ENCODE peak calls at places on chromosomes 1 and 21, in five cellular contexts. One of them, this sample, is unnamed.

GRCh38 chr1:234962340-234962989 is 166.2 kb downstream of the TOMM20 start:
- DNase-seq in AG04450: peak
- DNase-seq in NCI-H1092 treated with DMSO at 0.1 percent for 48 hours: peak
- DNase-seq in SJSA1: peak
- DNase-seq in mesendoderm: no peak
- DNase-seq in this sample: no peak

GRCh38 chr1:103788377-103788776 is 38.7 kb downstream of the AMY1C start:
- DNase-seq in AG04450: no peak
- DNase-seq in NCI-H1092 treated with DMSO at 0.1 percent for 48 hours: peak
- DNase-seq in SJSA1: no peak
- DNase-seq in mesendoderm: peak
- DNase-seq in this sample: peak

GRCh38 chr1:80244366-80244765 is 1237.8 kb upstream of the ADGRL4 start:
- DNase-seq in AG04450: no peak
- DNase-seq in NCI-H1092 treated with DMSO at 0.1 percent for 48 hours: no peak
- DNase-seq in SJSA1: no peak
- DNase-seq in mesendoderm: no peak
- DNase-seq in this sample: no peak

GRCh38 chr1:204177133-204177532 is 11.0 kb upstream of the REN start:
- DNase-seq in AG04450: no peak
- DNase-seq in NCI-H1092 treated with DMSO at 0.1 percent for 48 hours: no peak
- DNase-seq in SJSA1: no peak
- DNase-seq in mesendoderm: no peak
- DNase-seq in this sample: no peak

GRCh38 chr1:38344705-38345104 is 298.1 kb upstream of the POU3F1 start:
- DNase-seq in AG04450: no peak
- DNase-seq in NCI-H1092 treated with DMSO at 0.1 percent for 48 hours: no peak
- DNase-seq in SJSA1: no peak
- DNase-seq in mesendoderm: peak
- DNase-seq in this sample: no peak

GRCh38 chr21:29248124-29248523 is 50.6 kb upstream of the BACH1 start:
- DNase-seq in AG04450: no peak
- DNase-seq in NCI-H1092 treated with DMSO at 0.1 percent for 48 hours: no peak
- DNase-seq in SJSA1: no peak
- DNase-seq in mesendoderm: no peak
- DNase-seq in this sample: no peak

GRCh38 chr21:27423073-27423472 is 456.2 kb upstream of the ADAMTS5 start:
- DNase-seq in AG04450: peak
- DNase-seq in NCI-H1092 treated with DMSO at 0.1 percent for 48 hours: no peak
- DNase-seq in SJSA1: peak
- DNase-seq in mesendoderm: peak
- DNase-seq in this sample: no peak

GRCh38 chr1:51328279-51328678 is 2.1 kb downstream of the TTC39A start:
- DNase-seq in AG04450: peak
- DNase-seq in NCI-H1092 treated with DMSO at 0.1 percent for 48 hours: no peak
- DNase-seq in SJSA1: no peak
- DNase-seq in mesendoderm: no peak
- DNase-seq in this sample: no peak

GRCh38 chr1:147641695-147642592 is 28.4 kb downstream of the ACP6 start:
- DNase-seq in AG04450: no peak
- DNase-seq in NCI-H1092 treated with DMSO at 0.1 percent for 48 hours: peak
- DNase-seq in SJSA1: peak
- DNase-seq in mesendoderm: peak
- DNase-seq in this sample: peak

GRCh38 chr1:161725888-161726630 is 4.7 kb downstream of the FCRLB start:
- DNase-seq in AG04450: no peak
- DNase-seq in NCI-H1092 treated with DMSO at 0.1 percent for 48 hours: no peak
- DNase-seq in SJSA1: peak
- DNase-seq in mesendoderm: peak
- DNase-seq in this sample: no peak

GRCh38 chr1:6016191-6016865 is 24.1 kb upstream of the NPHP4 start:
- DNase-seq in AG04450: no peak
- DNase-seq in NCI-H1092 treated with DMSO at 0.1 percent for 48 hours: no peak
- DNase-seq in SJSA1: peak
- DNase-seq in mesendoderm: no peak
- DNase-seq in this sample: no peak

GRCh38 chr1:9825101-9826074 is 1.6 kb upstream of the CLSTN1 start:
- DNase-seq in AG04450: no peak
- DNase-seq in NCI-H1092 treated with DMSO at 0.1 percent for 48 hours: peak
- DNase-seq in SJSA1: peak
- DNase-seq in mesendoderm: peak
- DNase-seq in this sample: peak

GRCh38 chr1:226482975-226483660 is 65.4 kb upstream of the STUM start:
- DNase-seq in AG04450: no peak
- DNase-seq in NCI-H1092 treated with DMSO at 0.1 percent for 48 hours: no peak
- DNase-seq in SJSA1: no peak
- DNase-seq in mesendoderm: peak
- DNase-seq in this sample: no peak

GRCh38 chr21:45093064-45093532 is 18.7 kb downstream of the ADARB1 start:
- DNase-seq in AG04450: no peak
- DNase-seq in NCI-H1092 treated with DMSO at 0.1 percent for 48 hours: no peak
- DNase-seq in SJSA1: no peak
- DNase-seq in mesendoderm: no peak
- DNase-seq in this sample: no peak

GRCh38 chr21:41932191-41932575 is 21.6 kb downstream of the C2CD2 start:
- DNase-seq in AG04450: peak
- DNase-seq in NCI-H1092 treated with DMSO at 0.1 percent for 48 hours: no peak
- DNase-seq in SJSA1: peak
- DNase-seq in mesendoderm: no peak
- DNase-seq in this sample: no peak